ENCODE peak calls at places on chromosomes 2 and 18, in nine cellular contexts. I is cardiac muscle cell, S is mesothelial cell of epicardium, Z is nephron progenitor cell, F is Peyer's patch, Q is GM12865, D is left lung, B is OCI-LY7, E is choroid plexus epithelial cell. J is an unnamed sample.
A peak's percentile ranks its signal among the peaks of the same experiment; 100 is the strongest.

GRCh38 chr18:10140928-10141327 is 227.1 kb downstream of the VAPA start:
- DNase-seq in I (peak; percentile 44), S (peak; percentile 13), Z (no peak), F (no peak), Q (no peak), D (no peak), B (no peak), E (no peak), J (no peak)

GRCh38 chr18:9808190-9808529 is 77.6 kb upstream of the TXNDC2 start:
- DNase-seq in I (no peak), S (no peak), Z (no peak), F (no peak), Q (no peak), D (no peak), B (no peak), E (no peak), J (no peak)

GRCh38 chr2:34317797-34318196 is 718.7 kb upstream of the FAM98A start:
- DNase-seq in I (no peak), S (no peak), Z (no peak), F (no peak), Q (no peak), D (peak; percentile 40), B (no peak), E (peak; percentile 2), J (no peak)

GRCh38 chr2:88843061-88843460 is 151.6 kb downstream of the RPIA start:
- DNase-seq in I (no peak), S (no peak), Z (no peak), F (no peak), Q (no peak), D (no peak), B (peak; percentile 71), E (no peak), J (no peak)

GRCh38 chr2:214604861-214605260 is 194.0 kb downstream of the VWC2L start:
- DNase-seq in I (no peak), S (no peak), Z (no peak), F (no peak), Q (no peak), D (no peak), B (no peak), E (peak; percentile 77), J (no peak)

GRCh38 chr2:58633576-58634365 is 392.6 kb upstream of the FANCL start:
- DNase-seq in I (peak; percentile 6), S (no peak), Z (no peak), F (no peak), Q (no peak), D (no peak), B (no peak), E (peak; percentile 88), J (no peak)

GRCh38 chr2:23988371-23988770 is 21.5 kb upstream of the MFSD2B start:
- DNase-seq in I (no peak), S (no peak), Z (no peak), F (no peak), Q (peak; percentile 19), D (no peak), B (peak; percentile 38), E (peak; percentile 23), J (no peak)

GRCh38 chr2:190786404-190787166 is 94.0 kb upstream of the GLS start:
- DNase-seq in I (no peak), S (peak; percentile 44), Z (no peak), F (no peak), Q (no peak), D (peak; percentile 37), B (no peak), E (no peak), J (no peak)

GRCh38 chr2:205358351-205358815 is 323.9 kb upstream of the NRP2 start:
- DNase-seq in I (peak; percentile 34), S (no peak), Z (no peak), F (no peak), Q (no peak), D (no peak), B (no peak), E (peak; percentile 28), J (no peak)

DNA sequence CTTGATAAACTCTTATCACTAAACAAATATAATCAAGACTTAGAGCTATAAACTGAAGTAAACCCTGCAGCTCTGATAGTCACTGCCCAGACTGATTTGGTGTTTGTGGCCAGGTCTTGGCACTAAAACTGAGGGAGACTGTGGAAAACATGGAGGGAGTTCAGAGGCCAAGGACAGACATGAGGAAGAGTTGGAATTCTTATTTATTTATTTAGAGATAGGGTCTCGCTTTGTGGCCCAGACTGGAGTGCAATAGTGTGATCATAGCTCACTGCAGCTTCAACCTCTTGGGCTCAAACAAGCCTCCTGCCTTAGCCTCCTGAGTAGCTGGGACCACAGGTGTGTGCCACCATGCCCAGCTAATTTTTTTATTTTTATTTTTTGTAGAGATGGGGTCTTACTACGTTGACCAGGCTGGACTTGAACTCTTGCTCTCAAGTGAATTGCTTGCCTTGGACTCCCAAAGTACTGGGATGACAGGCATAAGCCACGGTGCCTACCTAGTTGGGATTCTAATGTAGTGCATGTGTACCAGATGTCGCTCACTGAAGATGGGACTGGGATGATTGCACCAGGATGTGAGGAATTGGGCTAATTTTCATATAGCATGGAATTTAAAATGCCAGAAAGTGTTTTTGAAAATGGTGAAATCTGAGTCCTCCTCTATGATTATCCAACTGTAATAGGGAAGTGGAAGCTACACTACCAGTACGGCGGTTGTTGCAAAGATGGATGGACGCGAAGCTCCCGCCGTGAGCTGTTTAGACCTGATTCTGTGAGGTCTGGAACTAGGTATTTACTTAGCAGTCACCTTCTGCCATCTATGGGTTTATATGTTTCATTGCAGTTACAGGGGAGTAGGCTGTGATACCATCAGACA is 52.7 kb upstream of the CTLA4 start:
- DNase-seq in I (peak; percentile 88), S (no peak), Z (peak; percentile 44), F (peak; percentile 25), Q (peak; percentile 80), D (peak; percentile 58), B (peak; percentile 89), E (peak; percentile 93), J (no peak)
- TF ChIP-seq CTCF in I (peak; percentile 69), S (peak; percentile 64), Z (peak; percentile 88), F (peak; percentile 95), Q (peak; percentile 64), D (peak; percentile 85), B (peak; percentile 96), E (peak; percentile 79), J (no peak)

GRCh38 chr2:102302458-102302857 is 8.9 kb upstream of the IL1RL1 start:
- DNase-seq in I (no peak), S (no peak), Z (no peak), F (no peak), Q (no peak), D (no peak), B (no peak), E (no peak), J (no peak)

GRCh38 chr2:102304711-102305591 is 6.4 kb upstream of the IL1RL1 start:
- DNase-seq in I (peak; percentile 21), S (no peak), Z (no peak), F (no peak), Q (no peak), D (no peak), B (no peak), E (peak; percentile 53), J (no peak)

GRCh38 chr2:102303589-102303988 is 7.8 kb upstream of the IL1RL1 start:
- DNase-seq in I (no peak), S (no peak), Z (no peak), F (no peak), Q (no peak), D (no peak), B (no peak), E (no peak), J (no peak)

GRCh38 chr2:102304268-102304667 is 7.1 kb upstream of the IL1RL1 start:
- DNase-seq in I (peak; percentile 57), S (no peak), Z (no peak), F (no peak), Q (no peak), D (no peak), B (no peak), E (peak; percentile 79), J (no peak)

DNA sequence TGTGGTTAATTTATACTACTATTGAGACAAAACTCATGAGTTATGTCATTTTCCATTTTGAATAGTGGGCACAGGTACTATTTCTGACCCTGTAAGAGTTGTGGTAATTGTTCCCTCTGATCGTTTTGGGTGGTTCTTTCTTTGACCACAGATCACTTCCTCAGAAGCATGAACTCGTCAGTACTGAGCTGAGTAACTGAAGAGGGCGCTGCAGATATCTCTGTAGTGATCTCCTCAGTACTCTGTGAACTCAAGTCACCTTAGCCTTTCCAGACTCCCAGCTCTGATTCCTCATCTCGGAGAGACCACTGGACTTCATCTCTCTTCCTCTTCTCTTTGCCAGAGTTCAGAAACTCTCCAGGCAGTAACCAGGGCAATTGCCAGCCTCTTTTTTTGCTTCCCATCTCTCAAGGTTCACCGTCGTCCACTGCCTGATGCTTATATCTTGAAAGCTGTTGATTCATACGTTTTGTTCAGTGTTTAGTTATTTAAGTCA is 9.4 kb upstream of the IL1RL1 start:
- DNase-seq in I (peak; percentile 80), S (no peak), Z (peak; percentile 21), F (peak; percentile 31), Q (peak; percentile 57), D (no peak), B (peak; percentile 1), E (peak; percentile 77), J (no peak)
- TF ChIP-seq CTCF in I (peak; percentile 61), S (no peak), Z (peak; percentile 35), F (no peak), Q (peak; percentile 37), D (no peak), B (peak; percentile 41), E (peak; percentile 65), J (no peak)

DNA sequence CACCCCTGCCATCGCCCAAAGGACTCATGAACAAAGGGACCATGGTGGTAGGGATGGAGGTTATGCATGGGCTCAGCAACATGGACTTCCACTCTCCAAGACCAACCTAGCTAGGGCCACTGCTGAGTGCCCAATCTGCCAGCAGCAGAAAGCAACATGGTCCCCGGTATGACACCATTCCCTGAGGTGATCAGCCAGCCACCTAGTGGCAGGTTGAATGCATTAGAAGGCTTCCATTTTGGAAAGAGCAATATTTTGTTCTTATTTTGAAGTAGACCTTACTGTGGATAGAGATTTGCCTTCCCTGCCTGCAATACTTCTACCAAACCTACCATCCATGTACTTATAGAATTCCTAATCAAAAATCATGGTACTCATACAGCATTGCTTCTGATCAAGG is 99.8 kb downstream of the METTL4 start:
- DNase-seq in I (no peak), S (no peak), Z (no peak), F (no peak), Q (peak; percentile 21), D (no peak), B (peak; percentile 23), E (no peak), J (no peak)
- TF ChIP-seq CTCF in I (peak; percentile 7), S (no peak), Z (no peak), F (no peak), Q (peak; percentile 15), D (no peak), B (peak; percentile 58), E (peak; percentile 23), J (no peak)

DNA sequence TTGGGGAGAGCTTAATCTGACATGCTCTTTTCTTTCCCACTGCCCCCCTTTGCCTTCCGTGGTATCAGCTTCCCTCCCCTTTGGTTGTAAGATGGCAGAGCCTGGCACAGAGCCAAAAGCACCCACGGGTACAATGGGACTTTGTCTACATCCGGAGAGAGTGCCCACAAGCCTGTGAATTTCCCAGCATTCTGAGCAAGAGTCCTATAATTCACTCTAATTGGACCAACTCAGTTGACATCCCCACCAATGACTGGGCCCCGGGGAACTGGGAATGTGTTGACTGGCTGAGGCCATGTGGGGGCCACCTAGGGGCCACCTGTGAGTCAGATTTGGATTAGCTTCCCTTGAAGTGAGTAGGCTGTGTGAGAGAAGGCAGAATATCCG is 20.1 kb upstream of the C2orf72 start:
- DNase-seq in I (no peak), S (no peak), Z (no peak), F (no peak), Q (no peak), D (no peak), B (no peak), E (no peak), J (no peak)
- TF ChIP-seq CTCF in I (no peak), S (no peak), Z (no peak), F (no peak), Q (no peak), D (no peak), B (no peak), E (no peak), J (no peak)

J was measured in omental fat pad.